ENCODE peak calls at places on chromosomes 7 and 10, in nine cellular contexts. T is lung, M is IMR-90, O is spleen, U is mammary epithelial cell, J is Caco-2, B is heart right ventricle, W is fibroblast of the aortic adventitia, A is left lung. F is an unnamed sample.

GRCh38 chr7:103651978-103652377 is 206.0 kb upstream of the SLC26A5 start:
- DNase-seq in T (no peak), W (no peak), A (no peak), B (no peak), O (no peak), M (no peak), U (no peak), J (no peak), F (no peak)

GRCh38 chr7:134750083-134751062 is 29.1 kb upstream of the CALD1 start:
- DNase-seq in T (peak), J (peak), U (peak), W (peak), O (no peak), B (peak), M (peak), A (no peak), F (no peak)

GRCh38 chr7:120273476-120273975 is 551 bp downstream of the KCND2 start:
- DNase-seq in J (peak), O (no peak), M (no peak), W (peak), U (peak), A (peak), B (no peak), T (no peak), F (peak)

GRCh38 chr7:43834463-43835251 is 34.7 kb downstream of the MRPS24 start:
- DNase-seq in M (peak), W (peak), O (no peak), J (no peak), T (no peak), U (peak), A (no peak), B (no peak), F (no peak)

GRCh38 chr7:151727579-151728285 is 149.2 kb downstream of the PRKAG2 start:
- DNase-seq in O (no peak), B (peak), T (peak), M (peak), A (peak), J (peak), W (peak), U (peak), F (no peak)

GRCh38 chr10:930415-931325 is 835 bp downstream of the LARP4B start:
- DNase-seq in J (peak), W (peak), B (no peak), U (peak), M (peak), O (peak), A (peak), T (peak), F (peak)

GRCh38 chr10:6163364-6164270 is 39.1 kb upstream of the PFKFB3 start:
- DNase-seq in O (peak), T (peak), J (peak), M (peak), U (peak), W (peak), A (peak), B (peak), F (peak)

GRCh38 chr7:96178581-96178980 is 143.3 kb downstream of the SLC25A13 start:
- DNase-seq in B (no peak), M (no peak), O (no peak), T (no peak), A (no peak), J (peak), W (no peak), U (peak), F (no peak)

GRCh38 chr7:101848168-101848951 is 30.9 kb downstream of the CUX1 start:
- DNase-seq in T (peak), A (no peak), M (no peak), W (no peak), U (no peak), J (no peak), B (no peak), O (no peak), F (no peak)

GRCh38 chr7:39734605-39735004 is 111.2 kb downstream of the RALA start:
- DNase-seq in W (no peak), B (no peak), T (no peak), A (no peak), M (no peak), J (no peak), U (no peak), O (no peak), F (no peak)

GRCh38 chr10:74077416-74077815 is 73.2 kb downstream of the AP3M1 start:
- DNase-seq in U (no peak), M (no peak), T (no peak), W (no peak), J (no peak), A (no peak), B (no peak), O (no peak), F (no peak)

GRCh38 chr10:11661441-11661840 is 50.0 kb upstream of the USP6NL start:
- DNase-seq in B (no peak), U (no peak), J (no peak), W (no peak), O (peak), T (no peak), A (no peak), M (no peak), F (no peak)

GRCh38 chr7:107045980-107046379 is 1.5 kb downstream of the PRKAR2B start:
- DNase-seq in M (peak), A (no peak), O (no peak), W (peak), B (no peak), U (no peak), J (no peak), T (no peak), F (no peak)

GRCh38 chr10:96578022-96578421 is 8.8 kb downstream of the TM9SF3 start:
- DNase-seq in U (no peak), J (no peak), M (no peak), T (no peak), B (no peak), O (no peak), W (no peak), A (no peak), F (no peak)

GRCh38 chr10:59006511-59007306 is 169.7 kb upstream of the PHYHIPL start:
- DNase-seq in T (no peak), A (no peak), W (peak), O (no peak), B (peak), U (peak), M (peak), J (no peak), F (no peak)

GRCh38 chr7:27423290-27423689 is 180.7 kb downstream of the EVX1 start:
- DNase-seq in T (no peak), J (no peak), O (no peak), A (no peak), W (no peak), U (peak), B (no peak), M (no peak), F (peak)

GRCh38 chr7:107167483-107168232 is 1.1 kb upstream of the HBP1 start:
- DNase-seq in M (peak), U (peak), A (no peak), B (peak), O (no peak), T (no peak), W (peak), J (peak), F (no peak)

GRCh38 chr10:78944658-78945333 is 124.0 kb upstream of the ZMIZ1 start:
- DNase-seq in B (peak), W (peak), M (peak), T (peak), J (no peak), U (peak), A (no peak), O (no peak), F (no peak)

GRCh38 chr10:125363776-125364175 is 203.4 kb upstream of the CTBP2 start:
- DNase-seq in O (no peak), B (no peak), M (no peak), J (no peak), W (no peak), T (no peak), A (no peak), U (no peak), F (no peak)

GRCh38 chr10:71396084-71396713 is 521 bp upstream of the CDH23 start:
- DNase-seq in M (no peak), A (peak), J (peak), W (no peak), T (no peak), B (peak), U (no peak), O (peak), F (no peak)
- TF ChIP-seq CTCF in M (peak), A (peak), J (peak), W (peak), T (peak), B (peak), U (no peak), O (peak), F (no peak)

DNA sequence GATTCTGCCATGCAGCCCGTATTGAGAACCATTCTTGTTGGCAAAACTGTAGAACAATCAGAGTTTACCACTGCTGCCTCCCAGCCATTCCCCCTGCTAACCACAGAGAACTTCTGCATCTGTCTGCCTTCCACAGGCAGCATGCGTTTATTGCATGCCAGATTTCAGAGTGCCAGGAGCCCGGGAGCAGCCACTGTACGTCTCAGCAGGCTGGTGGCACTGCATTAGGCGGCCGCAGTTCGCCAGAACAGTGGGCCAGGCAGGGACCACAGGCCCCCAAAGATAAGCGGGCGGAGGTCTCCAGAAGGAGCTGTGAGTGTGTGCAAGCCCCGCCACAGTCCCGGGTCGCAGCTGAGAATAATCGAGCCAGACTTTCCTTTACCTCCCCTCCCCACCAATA is 31.8 kb downstream of the ZNF467 start:
- DNase-seq in W (peak), T (no peak), M (no peak), O (peak), A (no peak), B (no peak), J (peak), U (peak), F (no peak)
- H3K4me3 ChIP-seq in W (no peak), T (no peak), M (no peak), O (peak), A (peak), B (peak), J (peak), U (no peak), F (peak)

GRCh38 chr10:93992400-93993030 is 1.2 kb upstream of the PLCE1 start:
- DNase-seq in U (no peak), O (no peak), M (peak), J (no peak), B (no peak), W (no peak), A (no peak), T (no peak), F (no peak)
- TF ChIP-seq CTCF in U (peak), O (no peak), M (peak), J (peak), B (no peak), W (peak), A (no peak), T (no peak), F (no peak)

DNA sequence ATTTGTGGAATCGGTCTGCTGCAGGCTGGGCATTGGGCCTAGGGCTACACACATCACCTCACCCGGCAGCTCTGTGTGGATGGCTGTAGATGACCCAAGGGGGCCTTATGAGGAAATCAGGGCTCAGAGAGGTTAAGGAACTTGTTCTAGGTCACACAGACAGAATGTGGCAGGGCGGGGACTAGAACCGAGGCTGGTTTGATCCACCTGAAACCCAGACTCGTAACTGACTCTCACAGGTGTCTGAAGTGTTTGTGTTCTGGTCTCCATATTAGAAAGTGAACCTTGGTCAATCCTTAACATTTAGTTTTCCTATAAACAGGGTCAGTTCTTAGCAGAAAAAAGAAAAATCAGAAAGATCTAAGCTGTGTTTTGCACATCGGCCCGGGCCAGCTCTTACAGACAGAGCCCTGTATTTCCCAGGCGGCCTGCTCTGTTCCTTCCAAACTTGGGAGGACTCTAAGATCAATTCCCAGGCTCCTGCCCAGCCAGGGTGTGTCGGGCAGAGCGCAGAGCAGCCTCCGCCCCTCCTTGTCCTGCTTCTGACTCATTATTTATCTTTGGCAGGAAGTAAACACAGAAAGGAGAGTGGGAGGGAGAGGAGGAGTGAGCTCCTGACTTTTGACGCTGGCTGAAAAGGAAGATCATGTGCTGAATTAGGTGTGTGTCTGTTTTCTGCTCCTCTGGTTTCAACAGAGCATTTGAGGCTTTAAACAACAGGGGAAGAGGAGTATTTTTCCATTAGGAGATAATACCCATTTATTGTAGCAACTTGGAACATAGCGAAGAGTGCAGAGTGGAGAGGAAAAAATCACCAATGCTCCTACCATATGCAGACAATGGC is 74.1 kb downstream of the TACC2 start:
- DNase-seq in T (peak), J (peak), B (peak), O (peak), M (peak), W (peak), U (peak), A (no peak), F (peak)
- H3K4me3 ChIP-seq in T (no peak), J (no peak), B (no peak), O (no peak), M (no peak), W (no peak), U (no peak), A (no peak), F (no peak)

GRCh38 chr7:50306491-50307367 is 2.2 kb downstream of the IKZF1 start:
- DNase-seq in B (no peak), T (no peak), J (no peak), M (no peak), O (peak), W (no peak), U (no peak), A (no peak), F (no peak)

GRCh38 chr7:50307368-50308012 is 3.0 kb downstream of the IKZF1 start:
- DNase-seq in M (no peak), B (no peak), A (no peak), W (no peak), U (no peak), T (no peak), J (no peak), O (peak), F (no peak)

GRCh38 chr7:50304911-50305621 is 550 bp downstream of the IKZF1 start:
- DNase-seq in U (no peak), O (peak), B (no peak), T (no peak), A (peak), W (no peak), M (no peak), J (no peak), F (no peak)

GRCh38 chr7:50304158-50304910 is at the start of gene IKZF1:
- DNase-seq in T (peak), B (peak), W (no peak), U (peak), M (no peak), J (no peak), A (peak), O (peak), F (no peak)

GRCh38 chr7:50305697-50306300 is 1.3 kb downstream of the IKZF1 start:
- DNase-seq in M (no peak), A (no peak), T (no peak), W (no peak), O (no peak), B (no peak), U (no peak), J (no peak), F (no peak)
- TF ChIP-seq CTCF in M (no peak), A (no peak), T (no peak), W (no peak), O (no peak), B (no peak), U (no peak), J (no peak), F (no peak)

DNA sequence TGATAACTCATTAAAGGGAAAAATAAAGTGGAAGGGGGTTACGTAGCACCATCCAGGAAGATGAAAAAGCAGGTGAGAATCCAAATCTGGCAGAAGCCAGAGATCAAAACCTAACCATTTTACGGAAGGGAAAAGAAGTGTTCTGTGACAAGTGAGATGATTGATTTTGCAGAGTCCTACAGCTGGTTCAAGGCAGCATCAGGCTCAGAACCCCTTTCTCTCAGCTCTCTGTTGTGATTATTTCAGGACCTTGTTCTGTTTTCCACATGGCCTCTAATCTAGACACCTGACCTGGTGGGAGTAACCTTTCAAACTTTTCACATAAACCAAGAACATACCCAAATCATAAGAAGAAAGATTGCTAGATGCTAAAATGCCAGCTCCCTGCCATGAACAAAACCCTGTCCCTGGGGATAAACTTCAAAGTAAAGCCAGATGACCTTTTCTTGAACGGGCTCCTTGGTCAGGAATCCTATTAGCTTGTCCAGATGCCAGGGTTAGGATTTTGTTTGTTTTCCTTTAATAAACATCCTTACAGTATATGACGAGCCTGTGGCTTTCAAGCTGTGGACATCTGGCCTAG is 5.9 kb downstream of the DUSP5 start:
- DNase-seq in W (no peak), A (no peak), U (no peak), T (no peak), B (no peak), O (no peak), J (no peak), M (no peak), F (peak)
- H3K4me3 ChIP-seq in W (no peak), A (no peak), U (no peak), T (no peak), B (peak), O (no peak), J (no peak), M (no peak), F (no peak)

GRCh38 chr7:34748244-34749039 is 90.4 kb downstream of the NPSR1 start:
- DNase-seq in U (peak), J (no peak), B (peak), O (peak), A (peak), T (peak), M (peak), W (peak), F (peak)
- TF ChIP-seq CTCF in U (no peak), J (no peak), B (no peak), O (no peak), A (no peak), T (no peak), M (no peak), W (no peak), F (peak)

GRCh38 chr10:62818426-62819011 is 2.4 kb upstream of the EGR2 start:
- DNase-seq in J (no peak), T (no peak), A (peak), M (no peak), U (peak), B (peak), O (peak), W (no peak), F (no peak)

GRCh38 chr10:62816179-62817119 is at the start of gene EGR2:
- DNase-seq in M (peak), W (peak), J (peak), B (peak), T (peak), A (peak), U (peak), O (peak), F (peak)

GRCh38 chr10:62817763-62818425 is 1.7 kb upstream of the EGR2 start:
- DNase-seq in J (peak), W (peak), M (peak), U (peak), A (peak), B (peak), T (peak), O (peak), F (no peak)

GRCh38 chr10:62815373-62816111 is 624 bp downstream of the EGR2 start:
- DNase-seq in M (no peak), A (peak), O (peak), T (no peak), U (peak), W (no peak), J (peak), B (peak), F (no peak)

GRCh38 chr10:62817120-62817762 is 1.1 kb upstream of the EGR2 start:
- DNase-seq in U (peak), W (no peak), T (peak), A (peak), J (peak), B (peak), M (peak), O (peak), F (no peak)
- H3K4me3 ChIP-seq in U (peak), W (peak), T (peak), A (peak), J (peak), B (peak), M (peak), O (peak), F (peak)

GRCh38 chr10:42755028-42755451 is 27.6 kb upstream of the BMS1 start:
- DNase-seq in W (no peak), U (no peak), B (no peak), A (peak), O (no peak), T (no peak), J (no peak), M (no peak), F (no peak)
- TF ChIP-seq CTCF in W (no peak), U (no peak), B (no peak), A (no peak), O (no peak), T (no peak), J (no peak), M (no peak), F (no peak)

F was measured in LNCaP clone FGC.